ENCODE peak calls at places on chromosomes 7 and 10, in four cellular contexts. One of them, this sample, is unnamed.

GRCh38 chr7:2802504-2803341 is 41.4 kb downstream of the GNA12 start:
- DNase-seq in GM12878: no peak
- DNase-seq in K562: no peak
- DNase-seq in HEK293T: no peak
- DNase-seq in this sample: peak

GRCh38 chr7:10128748-10129147 is 844.9 kb upstream of the PHF14 start:
- DNase-seq in K562: peak
- DNase-seq in GM12878: no peak
- DNase-seq in HEK293T: no peak
- DNase-seq in this sample: no peak

GRCh38 chr7:156073366-156074052 is 261.2 kb upstream of the SHH start:
- DNase-seq in HEK293T: no peak
- DNase-seq in K562: no peak
- DNase-seq in GM12878: no peak
- DNase-seq in this sample: no peak

GRCh38 chr7:118918556-118918955 is 694.1 kb downstream of the ANKRD7 start:
- DNase-seq in K562: no peak
- DNase-seq in GM12878: no peak
- DNase-seq in HEK293T: no peak
- DNase-seq in this sample: peak

GRCh38 chr7:35035511-35035921 is 1.8 kb downstream of the DPY19L1 start:
- DNase-seq in HEK293T: peak
- DNase-seq in GM12878: no peak
- DNase-seq in K562: peak
- DNase-seq in this sample: peak

GRCh38 chr10:119377431-119377830 is 165.1 kb downstream of the RGS10 start:
- DNase-seq in GM12878: no peak
- DNase-seq in K562: no peak
- DNase-seq in HEK293T: no peak
- DNase-seq in this sample: no peak

GRCh38 chr10:131514454-131514853 is 202.9 kb upstream of the TCERG1L start:
- DNase-seq in K562: no peak
- DNase-seq in GM12878: no peak
- DNase-seq in HEK293T: no peak
- DNase-seq in this sample: no peak

GRCh38 chr10:48284002-48284546 is 9.6 kb upstream of the FRMPD2 start:
- DNase-seq in HEK293T: no peak
- DNase-seq in K562: no peak
- DNase-seq in GM12878: no peak
- DNase-seq in this sample: no peak

GRCh38 chr7:12889391-12889790 is 202.0 kb downstream of the ARL4A start:
- DNase-seq in HEK293T: no peak
- DNase-seq in GM12878: no peak
- DNase-seq in K562: no peak
- DNase-seq in this sample: no peak

GRCh38 chr10:35000936-35001335 is 89.2 kb downstream of the CUL2 start:
- DNase-seq in K562: no peak
- DNase-seq in HEK293T: no peak
- DNase-seq in GM12878: no peak
- DNase-seq in this sample: no peak

GRCh38 chr7:99290980-99291607 is 18.5 kb downstream of the MYH16 start:
- DNase-seq in K562: no peak
- DNase-seq in GM12878: no peak
- DNase-seq in HEK293T: no peak
- DNase-seq in this sample: no peak

GRCh38 chr7:519974-520458 is 370 bp upstream of the PDGFA start:
- DNase-seq in HEK293T: peak
- DNase-seq in K562: peak
- DNase-seq in GM12878: no peak
- DNase-seq in this sample: no peak

GRCh38 chr10:100014129-100014762 is 4.5 kb upstream of the DNMBP start:
- DNase-seq in GM12878: peak
- DNase-seq in HEK293T: no peak
- DNase-seq in K562: no peak
- DNase-seq in this sample: no peak

GRCh38 chr10:52437205-52437646 is 123.1 kb downstream of the DKK1 start:
- DNase-seq in K562: no peak
- DNase-seq in HEK293T: no peak
- DNase-seq in GM12878: peak
- DNase-seq in this sample: no peak

GRCh38 chr10:107831772-107832171 is 667.3 kb upstream of the SORCS1 start:
- DNase-seq in GM12878: no peak
- DNase-seq in HEK293T: no peak
- DNase-seq in K562: no peak
- DNase-seq in this sample: no peak

GRCh38 chr7:94061316-94061715 is 57.2 kb upstream of the BET1 start:
- DNase-seq in GM12878: no peak
- DNase-seq in K562: no peak
- DNase-seq in HEK293T: no peak
- DNase-seq in this sample: no peak

GRCh38 chr7:78017621-78018100 is 219.1 kb downstream of the PHTF2 start:
- DNase-seq in K562: no peak
- DNase-seq in HEK293T: no peak
- DNase-seq in GM12878: no peak
- DNase-seq in this sample: no peak

GRCh38 chr10:70477661-70478162 is 855 bp upstream of the PALD1 start:
- DNase-seq in GM12878: no peak
- DNase-seq in HEK293T: no peak
- DNase-seq in K562: peak
- DNase-seq in this sample: peak

GRCh38 chr7:158010956-158011698 is 576.5 kb downstream of the PTPRN2 start:
- DNase-seq in HEK293T: no peak
- DNase-seq in K562: no peak
- DNase-seq in GM12878: no peak
- DNase-seq in this sample: no peak

GRCh38 chr7:142626420-142627035 is 122.7 kb upstream of the PRSS1 start:
- DNase-seq in K562: peak
- DNase-seq in GM12878: no peak
- DNase-seq in HEK293T: peak
- DNase-seq in this sample: peak

GRCh38 chr7:35605760-35606159 is 89.2 kb downstream of the HERPUD2 start:
- DNase-seq in K562: no peak
- DNase-seq in HEK293T: no peak
- DNase-seq in GM12878: no peak
- DNase-seq in this sample: no peak

GRCh38 chr10:22321831-22322662 is 1.1 kb downstream of the BMI1 start:
- DNase-seq in HEK293T: peak
- DNase-seq in GM12878: no peak
- DNase-seq in K562: peak
- DNase-seq in this sample: no peak

GRCh38 chr7:104327963-104328307 is 468 bp upstream of the LHFPL3 start:
- DNase-seq in K562: no peak
- DNase-seq in GM12878: no peak
- DNase-seq in HEK293T: no peak
- DNase-seq in this sample: no peak

GRCh38 chr10:126565456-126565855 is 105.0 kb downstream of the C10orf90 start:
- DNase-seq in K562: no peak
- DNase-seq in GM12878: no peak
- DNase-seq in HEK293T: no peak
- DNase-seq in this sample: peak

DNA sequence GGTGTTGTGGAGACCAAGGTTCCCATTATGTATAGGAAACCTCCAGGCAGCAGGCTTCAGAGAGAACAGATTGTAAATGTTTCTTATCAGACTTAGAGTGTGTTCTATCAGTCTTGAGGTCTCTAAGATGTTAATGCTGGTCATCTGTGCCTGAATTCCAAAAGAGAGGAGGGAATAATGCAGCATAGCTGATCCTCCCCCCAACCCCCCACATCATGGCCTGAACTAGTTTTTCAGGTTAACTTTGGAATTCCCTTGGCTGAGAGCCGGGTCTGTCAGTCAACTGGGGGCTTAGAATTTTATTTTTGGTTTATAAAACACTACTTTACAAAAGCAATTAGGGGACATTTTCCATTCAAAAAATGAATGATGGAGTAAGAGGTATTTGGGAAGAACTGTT is 184.3 kb downstream of the NEBL start:
- DNase-seq in HEK293T: no peak
- DNase-seq in K562: no peak
- DNase-seq in GM12878: no peak
- DNase-seq in this sample: no peak
- TF ChIP-seq FOXK2 in HEK293T: no peak
- TF ChIP-seq FOXK2 in K562: no peak
- TF ChIP-seq FOXK2 in GM12878: no peak
- TF ChIP-seq FOXK2 in this sample: no peak

DNA sequence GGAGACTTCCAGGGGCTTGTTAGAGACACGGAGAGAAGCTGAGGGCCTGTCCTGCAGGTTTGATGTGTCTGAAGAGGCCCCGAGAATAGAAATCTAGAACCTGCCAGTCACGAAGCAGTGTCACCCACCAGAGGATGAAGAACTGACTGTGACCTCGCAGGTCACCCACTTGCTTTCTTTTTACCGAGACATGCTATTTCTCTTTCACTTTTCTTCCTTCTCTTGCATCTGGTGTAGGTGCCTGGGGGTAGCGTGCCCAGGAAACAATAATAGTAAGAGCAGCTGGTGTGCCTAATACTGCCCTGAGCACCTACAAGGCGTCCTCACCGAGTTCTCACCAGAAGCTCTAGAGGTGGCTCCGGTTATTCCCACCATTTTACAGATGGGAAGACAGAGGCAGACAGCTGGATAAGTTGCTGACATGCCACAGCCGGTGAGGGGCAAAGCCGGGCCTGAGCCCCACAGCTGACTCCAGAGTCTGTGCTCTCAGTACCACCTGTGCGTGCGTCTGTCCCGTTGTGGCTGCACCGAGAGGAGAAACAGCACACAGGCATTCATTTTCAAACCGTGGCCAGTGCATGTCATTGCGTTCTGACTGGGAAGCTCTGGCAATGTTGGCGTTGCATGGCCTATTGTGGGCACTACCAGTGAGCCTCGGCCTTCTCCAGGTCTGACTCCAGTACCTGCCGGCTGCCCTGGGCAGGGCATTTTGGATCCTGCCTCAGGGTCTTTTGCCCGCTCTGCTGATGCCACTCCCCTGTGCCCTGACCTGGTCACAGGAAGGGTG is 7.8 kb downstream of the CHST3 start:
- DNase-seq in HEK293T: no peak
- DNase-seq in GM12878: no peak
- DNase-seq in K562: no peak
- DNase-seq in this sample: no peak
- TF ChIP-seq FOXK2 in HEK293T: no peak
- TF ChIP-seq FOXK2 in GM12878: no peak
- TF ChIP-seq FOXK2 in K562: no peak
- TF ChIP-seq FOXK2 in this sample: no peak

GRCh38 chr10:72337039-72337629 is 17.6 kb downstream of the DNAJB12 start:
- DNase-seq in GM12878: no peak
- DNase-seq in HEK293T: peak
- DNase-seq in K562: peak
- DNase-seq in this sample: peak
- TF ChIP-seq FOXK2 in GM12878: no peak
- TF ChIP-seq FOXK2 in HEK293T: no peak
- TF ChIP-seq FOXK2 in K562: no peak
- TF ChIP-seq FOXK2 in this sample: no peak

DNA sequence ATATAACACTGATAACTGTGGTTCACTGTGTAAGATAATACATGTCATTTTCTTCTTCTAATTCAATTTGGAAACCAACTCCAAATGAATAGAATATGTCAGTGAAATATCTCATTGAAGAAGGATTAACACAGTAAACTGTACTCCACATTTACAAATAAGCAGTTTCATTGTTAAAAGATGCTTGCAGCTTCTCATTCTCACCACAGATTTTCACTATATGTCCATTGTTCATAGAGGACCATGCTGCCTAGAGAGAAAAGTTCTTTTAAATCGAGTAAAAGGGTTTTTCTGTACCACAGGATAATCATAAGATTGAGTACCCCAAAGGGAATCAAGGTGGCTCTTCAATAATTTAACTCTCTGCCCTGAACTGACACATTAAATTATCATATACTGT is 165.5 kb downstream of the LRRN3 start:
- DNase-seq in K562: no peak
- DNase-seq in HEK293T: no peak
- DNase-seq in GM12878: no peak
- DNase-seq in this sample: no peak
- TF ChIP-seq FOXK2 in K562: no peak
- TF ChIP-seq FOXK2 in HEK293T: no peak
- TF ChIP-seq FOXK2 in GM12878: no peak
- TF ChIP-seq FOXK2 in this sample: no peak

DNA sequence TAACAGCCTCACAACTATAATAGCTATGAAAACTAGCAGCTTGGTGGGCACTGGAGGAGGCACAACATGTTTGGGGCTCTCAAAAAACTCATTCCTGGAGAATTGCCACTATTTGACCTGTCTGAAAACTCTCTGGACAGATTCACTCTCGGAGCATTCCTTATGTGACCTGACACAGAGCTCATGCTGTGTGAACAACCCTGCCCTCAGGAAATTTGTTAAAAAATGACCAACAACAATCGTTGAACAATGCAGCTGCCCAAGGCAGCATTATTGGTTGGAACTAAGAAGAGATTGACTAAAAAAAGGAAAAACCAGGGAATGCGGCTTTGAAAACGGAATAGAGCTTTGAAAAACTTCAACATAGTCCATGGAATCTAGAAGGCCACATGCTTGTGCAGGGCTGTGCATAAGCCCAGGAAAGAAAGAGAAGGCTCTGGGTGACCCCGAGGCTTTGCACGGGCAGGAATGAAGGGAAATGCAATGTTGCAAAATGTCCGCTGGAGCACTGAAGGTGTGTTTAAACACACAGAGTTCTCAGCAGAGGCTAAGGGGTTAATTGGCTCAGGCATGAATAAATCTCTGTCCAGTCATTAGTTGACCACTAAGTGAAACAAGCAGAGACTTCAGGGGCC is 52.8 kb downstream of the NAMPT start:
- DNase-seq in K562: no peak
- DNase-seq in HEK293T: no peak
- DNase-seq in GM12878: no peak
- DNase-seq in this sample: no peak
- TF ChIP-seq FOXK2 in K562: no peak
- TF ChIP-seq FOXK2 in HEK293T: no peak
- TF ChIP-seq FOXK2 in GM12878: no peak
- TF ChIP-seq FOXK2 in this sample: no peak

GRCh38 chr7:44191171-44191570 is 1.9 kb upstream of the GCK start:
- DNase-seq in K562: no peak
- DNase-seq in HEK293T: no peak
- DNase-seq in GM12878: no peak
- DNase-seq in this sample: no peak
- TF ChIP-seq FOXK2 in K562: no peak
- TF ChIP-seq FOXK2 in HEK293T: no peak
- TF ChIP-seq FOXK2 in GM12878: no peak
- TF ChIP-seq FOXK2 in this sample: no peak

GRCh38 chr10:44386546-44387052 is 1.7 kb upstream of the CXCL12 start:
- DNase-seq in GM12878: no peak
- DNase-seq in HEK293T: peak
- DNase-seq in K562: peak
- DNase-seq in this sample: peak
- TF ChIP-seq FOXK2 in GM12878: no peak
- TF ChIP-seq FOXK2 in HEK293T: no peak
- TF ChIP-seq FOXK2 in K562: no peak
- TF ChIP-seq FOXK2 in this sample: no peak

This sample was measured in HepG2.